ENCODE peak calls at places on chromosomes 6 and 20, in five cellular contexts. X, P, Z, G and F are unnamed samples.
A peak's percentile ranks its signal among the peaks of the same experiment; 100 is the strongest.

GRCh38 chr6:168914070-168914469 is 339.6 kb downstream of the THBS2 start:
- DNase-seq in X (no peak), P (no peak), Z (no peak), G (no peak), F (no peak)

GRCh38 chr6:159729598-159729997 is 2.3 kb downstream of the WTAP start:
- DNase-seq in X (no peak), P (peak; percentile 19), Z (no peak), G (no peak), F (peak; percentile 30)

GRCh38 chr20:32495217-32495565 is 89.9 kb downstream of the NOL4L start:
- DNase-seq in X (no peak), P (no peak), Z (no peak), G (no peak), F (no peak)

GRCh38 chr20:1775117-1775516 is 117.5 kb upstream of the SIRPG start:
- DNase-seq in X (no peak), P (no peak), Z (no peak), G (no peak), F (no peak)

GRCh38 chr20:36613974-36614373 is 8.4 kb downstream of the RAB5IF start:
- DNase-seq in X (no peak), P (no peak), Z (no peak), G (no peak), F (no peak)

GRCh38 chr6:56416247-56416646 is 168.9 kb upstream of the COL21A1 start:
- DNase-seq in X (no peak), P (no peak), Z (no peak), G (no peak), F (no peak)

GRCh38 chr6:107665386-107665785 is 158.7 kb downstream of the SCML4 start:
- DNase-seq in X (no peak), P (no peak), Z (no peak), G (no peak), F (no peak)

GRCh38 chr20:45174434-45175364 is at the start of gene PI3:
- DNase-seq in X (no peak), P (no peak), Z (peak; percentile 43), G (no peak), F (no peak)

GRCh38 chr20:59774204-59774641 is 159.2 kb downstream of the SYCP2 start:
- DNase-seq in X (no peak), P (no peak), Z (no peak), G (no peak), F (no peak)

GRCh38 chr20:57350086-57350710 is 857 bp upstream of the RAE1 start:
- DNase-seq in X (no peak), P (no peak), Z (no peak), G (no peak), F (no peak)

GRCh38 chr6:117440558-117441525 is 15.1 kb upstream of the ROS1 start:
- DNase-seq in X (no peak), P (no peak), Z (no peak), G (no peak), F (no peak)

GRCh38 chr6:105591053-105591452 is 188.2 kb upstream of the PREP start:
- DNase-seq in X (no peak), P (no peak), Z (no peak), G (no peak), F (peak; percentile 79)

GRCh38 chr20:46894971-46895905 is 595 bp downstream of the EYA2 start:
- DNase-seq in X (no peak), P (peak; percentile 74), Z (no peak), G (peak; percentile 45), F (no peak)

GRCh38 chr6:88165877-88166492 is at the start of gene CNR1:
- DNase-seq in X (no peak), P (peak; percentile 82), Z (peak; percentile 63), G (peak; percentile 48), F (no peak)

GRCh38 chr6:63923139-63923739 is 287.6 kb downstream of the PHF3 start:
- DNase-seq in X (no peak), P (peak; percentile 55), Z (no peak), G (peak; percentile 40), F (no peak)

GRCh38 chr6:12366732-12367131 is 76.6 kb downstream of the EDN1 start:
- DNase-seq in X (no peak), P (no peak), Z (no peak), G (no peak), F (no peak)

GRCh38 chr6:152161501-152161900 is 354.0 kb downstream of the ESR1 start:
- DNase-seq in X (no peak), P (no peak), Z (no peak), G (no peak), F (no peak)

GRCh38 chr6:87832025-87832825 is 130.2 kb upstream of the AKIRIN2 start:
- DNase-seq in X (no peak), P (no peak), Z (no peak), G (no peak), F (peak; percentile 51)